ENCODE peak calls at places on chromosome 10, in seven cellular contexts. M, S, Y, H, W, G and O are unnamed samples.

GRCh38 chr10:25824050-25824449 is 110.0 kb upstream of the MYO3A start:
- DNase-seq in H (no peak), S (no peak), M (no peak), Y (no peak), W (no peak), G (no peak), O (no peak)

GRCh38 chr10:86303626-86304025 is 63.0 kb downstream of the GRID1 start:
- DNase-seq in S (no peak), G (no peak), H (no peak), W (no peak), M (no peak), Y (no peak), O (no peak)

GRCh38 chr10:68647928-68648327 is 73.1 kb upstream of the CCAR1 start:
- DNase-seq in G (peak; percentile 67), H (peak; percentile 83), Y (no peak), S (no peak), M (no peak), W (no peak), O (no peak)

GRCh38 chr10:79381804-79382221 is 34.5 kb downstream of the PPIF start:
- DNase-seq in S (no peak), G (peak; percentile 92), Y (peak; percentile 59), W (peak; percentile 64), M (no peak), H (no peak), O (no peak)

GRCh38 chr10:126551197-126551596 is 119.3 kb downstream of the C10orf90 start:
- DNase-seq in G (no peak), H (no peak), M (no peak), S (no peak), Y (no peak), W (no peak), O (no peak)

GRCh38 chr10:73837072-73837471 is 25.7 kb upstream of the NDST2 start:
- DNase-seq in S (no peak), Y (no peak), M (no peak), W (no peak), H (peak; percentile 65), G (no peak), O (no peak)

GRCh38 chr10:72593963-72594362 is 31.9 kb downstream of the MICU1 start:
- DNase-seq in S (no peak), H (no peak), W (no peak), M (no peak), Y (no peak), G (no peak), O (no peak)

GRCh38 chr10:54843085-54843646 is 42.1 kb upstream of the PCDH15 start:
- DNase-seq in M (no peak), G (no peak), W (no peak), S (no peak), Y (no peak), H (no peak), O (no peak)

GRCh38 chr10:132912685-132913558 is 29.4 kb downstream of the CFAP46 start:
- DNase-seq in Y (no peak), G (no peak), S (peak; percentile 17), H (no peak), M (no peak), W (no peak), O (no peak)

GRCh38 chr10:4807803-4808507 is 18.1 kb upstream of the AKR1E2 start:
- DNase-seq in S (no peak), Y (no peak), M (no peak), G (peak; percentile 92), W (no peak), H (no peak), O (no peak)

GRCh38 chr10:19966751-19967150 is 150.5 kb downstream of the PLXDC2 start:
- DNase-seq in G (no peak), W (no peak), Y (no peak), M (no peak), S (no peak), H (no peak), O (no peak)

GRCh38 chr10:59876695-59877094 is 29.7 kb downstream of the CCDC6 start:
- DNase-seq in Y (no peak), H (no peak), S (peak; percentile 43), W (no peak), G (no peak), M (no peak), O (no peak)